ENCODE peak calls at places on chromosome 15, in ten cellular contexts. I, G, J, R, C, H, M, F, V and Q are unnamed samples.

GRCh38 chr15:60701261-60702019 is 222.5 kb upstream of the ICE2 start:
- DNase-seq in I (no peak), G (no peak), J (no peak), R (no peak), C (no peak), H (no peak), M (no peak), F (no peak), V (no peak), Q (no peak)

GRCh38 chr15:52795464-52796227 is 5.5 kb upstream of the ONECUT1 start:
- DNase-seq in I (no peak), G (no peak), J (no peak), R (no peak), C (no peak), H (no peak), M (no peak), F (no peak), V (no peak), Q (no peak)

GRCh38 chr15:49279481-49280186 is 109.6 kb downstream of the GALK2 start:
- DNase-seq in I (no peak), G (no peak), J (no peak), R (no peak), C (no peak), H (no peak), M (no peak), F (no peak), V (no peak), Q (no peak)

GRCh38 chr15:63596666-63597032 is 538 bp upstream of the FBXL22 start:
- DNase-seq in I (no peak), G (no peak), J (no peak), R (no peak), C (no peak), H (no peak), M (no peak), F (no peak), V (no peak), Q (no peak)

GRCh38 chr15:99174567-99174966 is 69.7 kb downstream of the SYNM start:
- DNase-seq in I (no peak), G (no peak), J (no peak), R (no peak), C (no peak), H (no peak), M (no peak), F (peak; percentile 37), V (no peak), Q (no peak)

GRCh38 chr15:31489801-31490646 is 163.4 kb downstream of the KLF13 start:
- DNase-seq in I (no peak), G (peak; percentile 55), J (no peak), R (peak; percentile 64), C (no peak), H (peak; percentile 62), M (peak; percentile 73), F (no peak), V (no peak), Q (peak; percentile 44)

GRCh38 chr15:45393851-45394250 is 15.5 kb upstream of the GATM start:
- DNase-seq in I (no peak), G (no peak), J (no peak), R (no peak), C (no peak), H (no peak), M (no peak), F (no peak), V (no peak), Q (no peak)

GRCh38 chr15:64182859-64183258 is 20.0 kb upstream of the PPIB start:
- DNase-seq in I (no peak), G (no peak), J (no peak), R (no peak), C (no peak), H (no peak), M (no peak), F (no peak), V (no peak), Q (no peak)

GRCh38 chr15:80745888-80746287 is 33.3 kb upstream of the CEMIP start:
- DNase-seq in I (no peak), G (no peak), J (no peak), R (no peak), C (no peak), H (no peak), M (no peak), F (no peak), V (no peak), Q (no peak)

GRCh38 chr15:28098766-28099554 is at the start of gene OCA2:
- DNase-seq in I (peak; percentile 68), G (peak; percentile 55), J (peak; percentile 46), R (peak; percentile 66), C (no peak), H (peak; percentile 71), M (peak; percentile 72), F (peak; percentile 53), V (peak; percentile 69), Q (no peak)

GRCh38 chr15:57570340-57570739 is 21.4 kb upstream of the MYZAP start:
- DNase-seq in I (no peak), G (no peak), J (no peak), R (no peak), C (no peak), H (no peak), M (no peak), F (no peak), V (no peak), Q (no peak)

GRCh38 chr15:68608844-68609232 is 30.0 kb downstream of the CORO2B start:
- DNase-seq in I (no peak), G (no peak), J (no peak), R (no peak), C (no peak), H (no peak), M (no peak), F (no peak), V (no peak), Q (no peak)

GRCh38 chr15:29086001-29086400 is 183.6 kb downstream of the NSMCE3 start:
- DNase-seq in I (peak; percentile 19), G (no peak), J (no peak), R (no peak), C (no peak), H (no peak), M (no peak), F (no peak), V (no peak), Q (no peak)

GRCh38 chr15:25179673-25180511 is 225.1 kb downstream of the SNRPN start:
- DNase-seq in I (no peak), G (no peak), J (no peak), R (peak; percentile 26), C (no peak), H (no peak), M (no peak), F (peak; percentile 9), V (no peak), Q (peak; percentile 5)

GRCh38 chr15:78934063-78935023 is 10.5 kb downstream of the CTSH start:
- DNase-seq in I (peak; percentile 62), G (no peak), J (no peak), R (no peak), C (no peak), H (no peak), M (no peak), F (no peak), V (no peak), Q (no peak)

GRCh38 chr15:90660195-90660995 is 56.8 kb upstream of the BLM start:
- DNase-seq in I (peak; percentile 91), G (peak; percentile 31), J (peak; percentile 22), R (peak; percentile 76), C (no peak), H (peak; percentile 53), M (peak; percentile 88), F (peak; percentile 76), V (peak; percentile 49), Q (peak; percentile 52)

GRCh38 chr15:101433396-101433795 is 56.1 kb downstream of the PCSK6 start:
- DNase-seq in I (no peak), G (no peak), J (no peak), R (no peak), C (no peak), H (no peak), M (peak; percentile 31), F (no peak), V (no peak), Q (no peak)

GRCh38 chr15:67839358-67839928 is 402 bp downstream of the RNU6-1 start:
- DNase-seq in I (no peak), G (no peak), J (peak; percentile 24), R (no peak), C (no peak), H (peak; percentile 60), M (no peak), F (no peak), V (no peak), Q (no peak)

GRCh38 chr15:50358805-50359204 is 3.8 kb upstream of the GABPB1 start:
- DNase-seq in I (no peak), G (no peak), J (peak; percentile 3), R (no peak), C (no peak), H (peak; percentile 36), M (no peak), F (no peak), V (no peak), Q (peak; percentile 14)

GRCh38 chr15:90560229-90560771 is 30.6 kb downstream of the CRTC3 start:
- DNase-seq in I (peak; percentile 56), G (no peak), J (no peak), R (no peak), C (no peak), H (no peak), M (peak; percentile 81), F (peak; percentile 57), V (no peak), Q (no peak)

GRCh38 chr15:77044228-77045042 is 26.5 kb downstream of the TSPAN3 start:
- DNase-seq in I (no peak), G (no peak), J (no peak), R (no peak), C (no peak), H (no peak), M (no peak), F (no peak), V (no peak), Q (no peak)

GRCh38 chr15:48391950-48392349 is 60.7 kb downstream of the DUT start:
- DNase-seq in I (no peak), G (no peak), J (no peak), R (no peak), C (no peak), H (no peak), M (no peak), F (no peak), V (no peak), Q (no peak)

GRCh38 chr15:60673918-60674558 is 195.1 kb upstream of the ICE2 start:
- DNase-seq in I (peak; percentile 69), G (no peak), J (no peak), R (peak; percentile 56), C (no peak), H (no peak), M (peak; percentile 78), F (no peak), V (no peak), Q (no peak)

GRCh38 chr15:89358755-89359439 is 24.3 kb upstream of the POLG start:
- DNase-seq in I (peak; percentile 83), G (peak; percentile 80), J (peak; percentile 70), R (peak; percentile 84), C (peak; percentile 77), H (peak; percentile 95), M (peak; percentile 80), F (peak; percentile 68), V (peak; percentile 78), Q (peak; percentile 95)

GRCh38 chr15:90040618-90041017 is 39.5 kb downstream of the ZNF710 start:
- DNase-seq in I (no peak), G (no peak), J (no peak), R (no peak), C (no peak), H (no peak), M (no peak), F (no peak), V (no peak), Q (no peak)

GRCh38 chr15:62619526-62619925 is 423.0 kb upstream of the TPM1 start:
- DNase-seq in I (no peak), G (no peak), J (no peak), R (no peak), C (no peak), H (no peak), M (no peak), F (no peak), V (no peak), Q (no peak)

GRCh38 chr15:52783191-52783829 is 6.8 kb downstream of the ONECUT1 start:
- DNase-seq in I (peak; percentile 55), G (no peak), J (no peak), R (no peak), C (no peak), H (peak; percentile 35), M (no peak), F (no peak), V (no peak), Q (no peak)

GRCh38 chr15:80489030-80489594 is 84.9 kb downstream of the ARNT2 start:
- DNase-seq in I (no peak), G (no peak), J (no peak), R (no peak), C (no peak), H (no peak), M (no peak), F (no peak), V (no peak), Q (no peak)